ENCODE peak calls at places on chromosomes 5 and 9, in four cellular contexts. A is MCF 10A, Q is BJ, X is lower lobe of right lung. I is an unnamed sample.
A peak's percentile ranks its signal among the peaks of the same experiment; 100 is the strongest.

GRCh38 chr9:33272061-33272460 is 7.2 kb downstream of the CHMP5 start:
- DNase-seq in X (no peak), Q (no peak), A (no peak), I (no peak)

GRCh38 chr5:97009212-97009898 is 73.5 kb downstream of the LNPEP start:
- DNase-seq in A (peak; percentile 25), Q (no peak), X (no peak), I (peak; percentile 13)

GRCh38 chr5:133460172-133460758 is 152.1 kb downstream of the FSTL4 start:
- DNase-seq in A (peak; percentile 62), X (no peak), Q (no peak), I (peak; percentile 60)

GRCh38 chr5:34734321-34734720 is 78.2 kb downstream of the RAI14 start:
- DNase-seq in Q (no peak), A (no peak), X (no peak), I (no peak)

GRCh38 chr5:126394211-126394828 is 28.9 kb upstream of the GRAMD2B start:
- DNase-seq in A (no peak), X (no peak), Q (no peak), I (no peak)

GRCh38 chr9:126957687-126958053 is 43.1 kb downstream of the RALGPS1 start:
- DNase-seq in Q (no peak), A (peak; percentile 59), X (no peak), I (no peak)

GRCh38 chr9:33466565-33467495 is 6.9 kb downstream of the NOL6 start:
- DNase-seq in X (peak; percentile 81), A (peak; percentile 54), Q (no peak), I (peak; percentile 81)

GRCh38 chr5:166111021-166111420 is 2180.4 kb upstream of the WWC1 start:
- DNase-seq in X (no peak), A (no peak), Q (no peak), I (no peak)

GRCh38 chr5:180126716-180127681 is 55.4 kb upstream of the RNF130 start:
- DNase-seq in A (peak; percentile 58), Q (no peak), X (no peak), I (peak; percentile 81)

GRCh38 chr5:12413075-12413474 is 508.8 kb upstream of the CTNND2 start:
- DNase-seq in Q (no peak), A (no peak), X (no peak), I (no peak)

GRCh38 chr5:111551569-111552275 is 39.4 kb upstream of the STARD4 start:
- DNase-seq in X (no peak), Q (no peak), A (no peak), I (no peak)

GRCh38 chr9:73172811-73173210 is 21.1 kb downstream of the ANXA1 start:
- DNase-seq in Q (no peak), X (no peak), A (no peak), I (no peak)

GRCh38 chr9:131697908-131698714 is 41.8 kb downstream of the RAPGEF1 start:
- DNase-seq in A (no peak), X (no peak), Q (no peak), I (no peak)

GRCh38 chr9:36968574-36969215 is 65.4 kb downstream of the PAX5 start:
- DNase-seq in A (no peak), Q (no peak), X (no peak), I (no peak)

GRCh38 chr5:1806974-1807373 is 5.8 kb downstream of the NDUFS6 start:
- DNase-seq in Q (no peak), X (peak; percentile 34), A (no peak), I (no peak)

GRCh38 chr5:143933434-143933833 is 121.5 kb downstream of the HMHB1 start:
- DNase-seq in A (peak; percentile 84), X (no peak), Q (no peak), I (no peak)

GRCh38 chr5:65790371-65791163 is 68.6 kb downstream of the NLN start:
- DNase-seq in Q (no peak), A (no peak), X (peak; percentile 51), I (no peak)

GRCh38 chr5:96049398-96050272 is 88.0 kb upstream of the ELL2 start:
- DNase-seq in Q (peak; percentile 76), A (no peak), X (peak; percentile 43), I (no peak)

GRCh38 chr5:26486631-26487030 is 551.8 kb downstream of the CDH9 start:
- DNase-seq in A (no peak), Q (no peak), X (no peak), I (no peak)

GRCh38 chr9:14343948-14344547 is 30.1 kb upstream of the NFIB start:
- DNase-seq in X (no peak), Q (no peak), A (no peak), I (no peak)

GRCh38 chr9:38065369-38066075 is 3.5 kb downstream of the SHB start:
- DNase-seq in Q (no peak), A (no peak), X (no peak), I (peak; percentile 56)

GRCh38 chr5:86155763-86156162 is 462.0 kb upstream of the COX7C start:
- DNase-seq in X (no peak), Q (no peak), A (no peak), I (no peak)

GRCh38 chr5:23139338-23140171 is 286.4 kb upstream of the CDH12 start:
- DNase-seq in A (peak; percentile 59), Q (no peak), X (no peak), I (peak; percentile 24)
- TF ChIP-seq CTCF in A (peak; percentile 54), Q (no peak), X (peak; percentile 23), I (peak; percentile 59)

DNA sequence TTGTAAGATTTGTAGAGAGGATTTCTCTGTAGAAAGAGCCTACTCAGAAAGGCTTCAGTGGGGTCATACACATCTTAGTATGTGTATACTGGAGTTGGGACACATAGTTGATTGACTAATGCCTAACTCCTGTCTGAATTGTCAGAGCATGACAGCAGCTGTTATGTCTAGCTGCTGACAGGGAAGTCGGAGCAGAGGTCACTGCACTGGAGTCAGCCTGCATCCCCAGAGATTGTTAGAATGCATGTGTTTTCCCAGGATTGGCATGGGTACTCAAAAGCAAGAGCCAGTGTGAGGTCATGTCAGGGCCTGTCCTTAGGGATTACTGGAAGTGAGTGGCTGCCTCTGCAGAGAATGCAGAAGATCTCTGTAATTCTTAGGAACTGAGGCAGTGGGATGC is 82.7 kb downstream of the ITGA1 start:
- DNase-seq in Q (no peak), A (peak; percentile 61), X (no peak), I (no peak)
- TF ChIP-seq CTCF in Q (no peak), A (no peak), X (no peak), I (no peak)

GRCh38 chr9:34501889-34502425 is 20.8 kb downstream of the ENHO start:
- DNase-seq in Q (peak; percentile 16), X (peak; percentile 78), A (no peak), I (no peak)
- TF ChIP-seq CTCF in Q (peak; percentile 46), X (peak; percentile 25), A (no peak), I (no peak)

DNA sequence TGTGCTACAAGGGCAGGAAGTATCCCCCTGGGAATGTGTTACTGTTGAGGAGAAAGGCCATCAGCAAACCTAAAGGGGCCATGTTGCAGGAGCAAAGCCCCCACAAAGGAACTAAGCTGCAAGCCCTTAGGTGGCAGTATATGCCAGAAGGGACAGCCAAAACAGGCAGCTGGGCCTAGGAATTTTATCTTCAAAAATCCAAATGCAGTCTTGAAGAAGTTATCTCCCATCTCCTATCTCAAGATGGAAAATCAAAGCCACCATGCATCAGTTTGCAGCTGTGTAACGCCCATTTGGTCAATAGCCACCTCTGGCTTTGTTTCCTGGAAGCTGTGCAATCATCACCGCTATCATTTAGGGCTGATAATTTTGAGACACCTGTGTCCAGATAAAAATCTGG is 400.3 kb downstream of the ARHGEF28 start:
- DNase-seq in X (no peak), A (no peak), Q (no peak), I (no peak)
- TF ChIP-seq CTCF in X (no peak), A (no peak), Q (no peak), I (no peak)

GRCh38 chr5:150734579-150735384 is 24.0 kb downstream of the DCTN4 start:
- DNase-seq in Q (no peak), A (peak; percentile 22), X (peak; percentile 86), I (peak; percentile 17)
- TF ChIP-seq CTCF in Q (no peak), A (no peak), X (no peak), I (peak; percentile 35)

DNA sequence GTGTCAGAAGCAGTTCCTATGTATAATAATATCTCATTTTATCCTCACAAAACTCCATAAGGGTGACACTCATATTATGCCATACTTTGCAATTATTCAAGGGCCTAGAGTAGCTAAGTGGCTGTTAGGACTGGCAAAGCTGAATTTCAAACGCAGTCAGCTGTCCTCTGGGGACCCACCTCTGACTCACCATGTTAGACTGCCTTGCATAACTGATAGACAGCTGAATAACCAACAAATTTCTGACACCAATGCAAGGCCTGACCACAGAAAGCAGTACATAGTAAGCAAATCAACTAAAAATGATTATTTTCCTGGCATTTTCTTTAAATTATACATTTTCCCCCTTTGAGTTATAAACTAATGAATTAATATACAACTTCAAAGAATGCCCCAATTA is 251.6 kb upstream of the PTGER4 start:
- DNase-seq in Q (no peak), X (no peak), A (peak; percentile 74), I (no peak)
- TF ChIP-seq CTCF in Q (no peak), X (no peak), A (no peak), I (no peak)

DNA sequence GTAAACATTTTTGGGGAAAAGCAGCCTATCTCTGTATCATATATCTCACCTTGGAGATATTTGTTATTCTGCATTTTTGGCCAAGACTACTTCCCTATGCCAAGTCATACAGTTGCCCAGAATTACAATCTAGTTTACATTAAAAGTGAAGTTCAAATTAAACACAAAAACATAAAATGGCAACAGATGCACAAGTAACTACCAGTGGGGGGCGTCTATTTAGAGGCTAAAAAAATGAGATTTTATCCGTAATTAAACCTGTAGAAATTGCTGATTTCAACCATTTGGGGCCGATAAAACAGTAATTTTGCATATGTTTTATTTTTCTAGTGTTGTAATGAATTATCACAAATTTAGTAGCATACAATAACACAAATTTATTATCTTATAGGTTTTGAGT is 787.1 kb upstream of the CHD1 start:
- DNase-seq in A (no peak), Q (no peak), X (no peak), I (no peak)
- TF ChIP-seq CTCF in A (no peak), Q (no peak), X (no peak), I (peak; percentile 8)

GRCh38 chr5:168365581-168366081 is 74.2 kb downstream of the WWC1 start:
- DNase-seq in A (peak; percentile 92), Q (no peak), X (peak; percentile 77), I (no peak)
- TF ChIP-seq CTCF in A (peak; percentile 52), Q (peak; percentile 22), X (peak; percentile 27), I (no peak)

GRCh38 chr5:159947708-159948358 is 31.6 kb downstream of the ADRA1B start:
- DNase-seq in Q (no peak), A (peak; percentile 33), X (no peak), I (no peak)

GRCh38 chr5:159951834-159952233 is 35.6 kb downstream of the ADRA1B start:
- DNase-seq in A (no peak), Q (no peak), X (no peak), I (no peak)

GRCh38 chr5:159955056-159955624 is 38.9 kb downstream of the ADRA1B start:
- DNase-seq in X (no peak), A (no peak), Q (no peak), I (no peak)

GRCh38 chr5:159953609-159954008 is 37.3 kb downstream of the ADRA1B start:
- DNase-seq in A (no peak), Q (no peak), X (no peak), I (no peak)

GRCh38 chr5:159951387-159951786 is 35.1 kb downstream of the ADRA1B start:
- DNase-seq in Q (no peak), A (no peak), X (no peak), I (no peak)
- TF ChIP-seq CTCF in Q (peak; percentile 34), A (no peak), X (no peak), I (no peak)

GRCh38 chr9:136264046-136264802 is 18.6 kb upstream of the QSOX2 start:
- DNase-seq in A (no peak), X (no peak), Q (no peak), I (no peak)
- TF ChIP-seq CTCF in A (peak; percentile 5), X (no peak), Q (no peak), I (no peak)

I was measured in GM13977.